ENCODE peak calls at places on chromosomes 3 and 15, in six cellular contexts. One of them, this sample, is unnamed.

GRCh38 chr15:69482686-69483256 is 30.2 kb downstream of the RPLP1 start:
- DNase-seq in A549: no peak
- DNase-seq in GM04503: no peak
- DNase-seq in activated T-cell treated with anti-CD3 and anti-CD28 coated beads, Interleukin-2, amount 50 U/mL, for 4 hours: no peak
- DNase-seq in IMR-90: no peak
- DNase-seq in hippocampal formation: no peak
- DNase-seq in this sample: peak; percentile 26

GRCh38 chr15:50114381-50114780 is 4.7 kb downstream of the ATP8B4 start:
- DNase-seq in A549: no peak
- DNase-seq in GM04503: no peak
- DNase-seq in activated T-cell treated with anti-CD3 and anti-CD28 coated beads, Interleukin-2, amount 50 U/mL, for 4 hours: no peak
- DNase-seq in IMR-90: no peak
- DNase-seq in hippocampal formation: peak; percentile 16
- DNase-seq in this sample: no peak

GRCh38 chr15:41804920-41805666 is 22.8 kb upstream of the JMJD7 start:
- DNase-seq in A549: no peak
- DNase-seq in GM04503: no peak
- DNase-seq in activated T-cell treated with anti-CD3 and anti-CD28 coated beads, Interleukin-2, amount 50 U/mL, for 4 hours: no peak
- DNase-seq in IMR-90: no peak
- DNase-seq in hippocampal formation: no peak
- DNase-seq in this sample: no peak

GRCh38 chr15:82294061-82294690 is 31.6 kb downstream of the SAXO2 start:
- DNase-seq in A549: no peak
- DNase-seq in GM04503: no peak
- DNase-seq in activated T-cell treated with anti-CD3 and anti-CD28 coated beads, Interleukin-2, amount 50 U/mL, for 4 hours: no peak
- DNase-seq in IMR-90: no peak
- DNase-seq in hippocampal formation: no peak
- DNase-seq in this sample: no peak

GRCh38 chr15:77702211-77702957 is 69.7 kb upstream of the LINGO1 start:
- DNase-seq in A549: peak; percentile 37
- DNase-seq in GM04503: no peak
- DNase-seq in activated T-cell treated with anti-CD3 and anti-CD28 coated beads, Interleukin-2, amount 50 U/mL, for 4 hours: no peak
- DNase-seq in IMR-90: peak; percentile 18
- DNase-seq in hippocampal formation: no peak
- DNase-seq in this sample: no peak

GRCh38 chr15:76328962-76329361 is 7.6 kb upstream of the ISL2 start:
- DNase-seq in A549: peak; percentile 66
- DNase-seq in GM04503: no peak
- DNase-seq in activated T-cell treated with anti-CD3 and anti-CD28 coated beads, Interleukin-2, amount 50 U/mL, for 4 hours: no peak
- DNase-seq in IMR-90: peak; percentile 86
- DNase-seq in hippocampal formation: no peak
- DNase-seq in this sample: no peak

GRCh38 chr3:151037746-151038145 is 47.7 kb upstream of the MED12L start:
- DNase-seq in A549: peak; percentile 41
- DNase-seq in GM04503: peak; percentile 78
- DNase-seq in activated T-cell treated with anti-CD3 and anti-CD28 coated beads, Interleukin-2, amount 50 U/mL, for 4 hours: no peak
- DNase-seq in IMR-90: peak; percentile 97
- DNase-seq in hippocampal formation: no peak
- DNase-seq in this sample: no peak

GRCh38 chr3:173747427-173747826 is 349.9 kb downstream of the NLGN1 start:
- DNase-seq in A549: no peak
- DNase-seq in GM04503: no peak
- DNase-seq in activated T-cell treated with anti-CD3 and anti-CD28 coated beads, Interleukin-2, amount 50 U/mL, for 4 hours: no peak
- DNase-seq in IMR-90: peak; percentile 34
- DNase-seq in hippocampal formation: no peak
- DNase-seq in this sample: no peak

GRCh38 chr3:134877788-134878187 is 82.7 kb downstream of the EPHB1 start:
- DNase-seq in A549: no peak
- DNase-seq in GM04503: no peak
- DNase-seq in activated T-cell treated with anti-CD3 and anti-CD28 coated beads, Interleukin-2, amount 50 U/mL, for 4 hours: no peak
- DNase-seq in IMR-90: no peak
- DNase-seq in hippocampal formation: no peak
- DNase-seq in this sample: no peak

GRCh38 chr3:157669403-157669802 is 166.2 kb upstream of the VEPH1 start:
- DNase-seq in A549: no peak
- DNase-seq in GM04503: peak; percentile 26
- DNase-seq in activated T-cell treated with anti-CD3 and anti-CD28 coated beads, Interleukin-2, amount 50 U/mL, for 4 hours: no peak
- DNase-seq in IMR-90: no peak
- DNase-seq in hippocampal formation: no peak
- DNase-seq in this sample: no peak

GRCh38 chr3:112709929-112710328 is 69.0 kb upstream of the CCDC80 start:
- DNase-seq in A549: no peak
- DNase-seq in GM04503: no peak
- DNase-seq in activated T-cell treated with anti-CD3 and anti-CD28 coated beads, Interleukin-2, amount 50 U/mL, for 4 hours: no peak
- DNase-seq in IMR-90: peak; percentile 17
- DNase-seq in hippocampal formation: no peak
- DNase-seq in this sample: no peak

GRCh38 chr3:18223591-18224338 is 201.4 kb downstream of the SATB1 start:
- DNase-seq in A549: no peak
- DNase-seq in GM04503: no peak
- DNase-seq in activated T-cell treated with anti-CD3 and anti-CD28 coated beads, Interleukin-2, amount 50 U/mL, for 4 hours: no peak
- DNase-seq in IMR-90: no peak
- DNase-seq in hippocampal formation: peak; percentile 10
- DNase-seq in this sample: no peak

GRCh38 chr15:87228460-87228859 is 1028.1 kb downstream of the NTRK3 start:
- DNase-seq in A549: no peak
- DNase-seq in GM04503: no peak
- DNase-seq in activated T-cell treated with anti-CD3 and anti-CD28 coated beads, Interleukin-2, amount 50 U/mL, for 4 hours: no peak
- DNase-seq in IMR-90: no peak
- DNase-seq in hippocampal formation: no peak
- DNase-seq in this sample: no peak

GRCh38 chr15:32889189-32889588 is 171.4 kb downstream of the GREM1 start:
- DNase-seq in A549: no peak
- DNase-seq in GM04503: no peak
- DNase-seq in activated T-cell treated with anti-CD3 and anti-CD28 coated beads, Interleukin-2, amount 50 U/mL, for 4 hours: no peak
- DNase-seq in IMR-90: no peak
- DNase-seq in hippocampal formation: no peak
- DNase-seq in this sample: no peak

GRCh38 chr3:124491098-124491497 is 239.2 kb upstream of the UMPS start:
- DNase-seq in A549: no peak
- DNase-seq in GM04503: no peak
- DNase-seq in activated T-cell treated with anti-CD3 and anti-CD28 coated beads, Interleukin-2, amount 50 U/mL, for 4 hours: no peak
- DNase-seq in IMR-90: no peak
- DNase-seq in hippocampal formation: no peak
- DNase-seq in this sample: no peak

GRCh38 chr3:191094057-191094456 is 105.0 kb upstream of the OSTN start:
- DNase-seq in A549: peak; percentile 40
- DNase-seq in GM04503: peak; percentile 68
- DNase-seq in activated T-cell treated with anti-CD3 and anti-CD28 coated beads, Interleukin-2, amount 50 U/mL, for 4 hours: no peak
- DNase-seq in IMR-90: peak; percentile 89
- DNase-seq in hippocampal formation: no peak
- DNase-seq in this sample: no peak

GRCh38 chr3:172629470-172629869 is 81.4 kb downstream of the NCEH1 start:
- DNase-seq in A549: no peak
- DNase-seq in GM04503: no peak
- DNase-seq in activated T-cell treated with anti-CD3 and anti-CD28 coated beads, Interleukin-2, amount 50 U/mL, for 4 hours: no peak
- DNase-seq in IMR-90: no peak
- DNase-seq in hippocampal formation: no peak
- DNase-seq in this sample: no peak

GRCh38 chr15:83046558-83047127 is 20.4 kb downstream of the BTBD1 start:
- DNase-seq in A549: no peak
- DNase-seq in GM04503: no peak
- DNase-seq in activated T-cell treated with anti-CD3 and anti-CD28 coated beads, Interleukin-2, amount 50 U/mL, for 4 hours: no peak
- DNase-seq in IMR-90: peak; percentile 72
- DNase-seq in hippocampal formation: no peak
- DNase-seq in this sample: no peak

GRCh38 chr3:45486136-45486535 is 97.8 kb downstream of the LARS2 start:
- DNase-seq in A549: no peak
- DNase-seq in GM04503: no peak
- DNase-seq in activated T-cell treated with anti-CD3 and anti-CD28 coated beads, Interleukin-2, amount 50 U/mL, for 4 hours: no peak
- DNase-seq in IMR-90: peak; percentile 35
- DNase-seq in hippocampal formation: no peak
- DNase-seq in this sample: no peak

GRCh38 chr15:45549831-45550230 is 27.3 kb upstream of the SLC30A4 start:
- DNase-seq in A549: no peak
- DNase-seq in GM04503: peak; percentile 59
- DNase-seq in activated T-cell treated with anti-CD3 and anti-CD28 coated beads, Interleukin-2, amount 50 U/mL, for 4 hours: no peak
- DNase-seq in IMR-90: peak; percentile 43
- DNase-seq in hippocampal formation: no peak
- DNase-seq in this sample: no peak

GRCh38 chr3:127183931-127184869 is 8.7 kb upstream of the PRR23E start:
- DNase-seq in A549: no peak
- DNase-seq in GM04503: no peak
- DNase-seq in activated T-cell treated with anti-CD3 and anti-CD28 coated beads, Interleukin-2, amount 50 U/mL, for 4 hours: no peak
- DNase-seq in IMR-90: no peak
- DNase-seq in hippocampal formation: no peak
- DNase-seq in this sample: no peak

GRCh38 chr3:58074126-58074715 is 66.0 kb downstream of the FLNB start:
- DNase-seq in A549: no peak
- DNase-seq in GM04503: no peak
- DNase-seq in activated T-cell treated with anti-CD3 and anti-CD28 coated beads, Interleukin-2, amount 50 U/mL, for 4 hours: no peak
- DNase-seq in IMR-90: no peak
- DNase-seq in hippocampal formation: no peak
- DNase-seq in this sample: no peak

GRCh38 chr15:48315041-48315440 is 16.2 kb upstream of the DUT start:
- DNase-seq in A549: no peak
- DNase-seq in GM04503: no peak
- DNase-seq in activated T-cell treated with anti-CD3 and anti-CD28 coated beads, Interleukin-2, amount 50 U/mL, for 4 hours: no peak
- DNase-seq in IMR-90: no peak
- DNase-seq in hippocampal formation: no peak
- DNase-seq in this sample: no peak

GRCh38 chr3:39376929-39377634 is 6.1 kb upstream of the SLC25A38 start:
- DNase-seq in A549: no peak
- DNase-seq in GM04503: no peak
- DNase-seq in activated T-cell treated with anti-CD3 and anti-CD28 coated beads, Interleukin-2, amount 50 U/mL, for 4 hours: no peak
- DNase-seq in IMR-90: no peak
- DNase-seq in hippocampal formation: no peak
- DNase-seq in this sample: no peak

GRCh38 chr3:142394921-142395622 is 52.8 kb downstream of the XRN1 start:
- DNase-seq in A549: no peak
- DNase-seq in GM04503: no peak
- DNase-seq in activated T-cell treated with anti-CD3 and anti-CD28 coated beads, Interleukin-2, amount 50 U/mL, for 4 hours: no peak
- DNase-seq in IMR-90: peak; percentile 30
- DNase-seq in hippocampal formation: no peak
- DNase-seq in this sample: no peak

GRCh38 chr3:126347543-126348161 is 9.6 kb downstream of the KLF15 start:
- DNase-seq in A549: no peak
- DNase-seq in GM04503: no peak
- DNase-seq in activated T-cell treated with anti-CD3 and anti-CD28 coated beads, Interleukin-2, amount 50 U/mL, for 4 hours: no peak
- DNase-seq in IMR-90: no peak
- DNase-seq in hippocampal formation: no peak
- DNase-seq in this sample: peak; percentile 26

GRCh38 chr15:68404056-68404798 is 27.7 kb downstream of the ITGA11 start:
- DNase-seq in A549: no peak
- DNase-seq in GM04503: no peak
- DNase-seq in activated T-cell treated with anti-CD3 and anti-CD28 coated beads, Interleukin-2, amount 50 U/mL, for 4 hours: no peak
- DNase-seq in IMR-90: no peak
- DNase-seq in hippocampal formation: no peak
- DNase-seq in this sample: peak; percentile 33

GRCh38 chr3:194472290-194472920 is 14.4 kb downstream of the ATP13A3 start:
- DNase-seq in A549: peak; percentile 68
- DNase-seq in GM04503: no peak
- DNase-seq in activated T-cell treated with anti-CD3 and anti-CD28 coated beads, Interleukin-2, amount 50 U/mL, for 4 hours: no peak
- DNase-seq in IMR-90: peak; percentile 82
- DNase-seq in hippocampal formation: peak; percentile 83
- DNase-seq in this sample: no peak

This sample was measured in activated CD8-positive, alpha-beta memory T cell treated with anti-CD3 and anti-CD28 coated beads, Interleukin-2, amount 50 U/mL, for 48 hours.